ENCODE peak calls at places on chromosomes 2 and 18, in nine cellular contexts. V, W, U, T, X, P, S, D and H are unnamed samples.

GRCh38 chr18:42414756-42415454 is 459.9 kb downstream of the PIK3C3 start:
- DNase-seq in T (peak), S (no peak), D (no peak), P (no peak), U (no peak), X (peak), V (no peak), W (no peak), H (no peak)

GRCh38 chr2:118940486-118941120 is 1.4 kb upstream of the MARCO start:
- DNase-seq in D (peak), V (no peak), S (no peak), X (peak), W (no peak), P (no peak), T (no peak), U (no peak), H (no peak)

GRCh38 chr2:157620956-157621355 is 7.7 kb downstream of the ACVR1C start:
- DNase-seq in W (no peak), D (no peak), T (no peak), V (no peak), X (no peak), U (no peak), P (no peak), S (no peak), H (no peak)

GRCh38 chr18:34821669-34822210 is 111.6 kb downstream of the DTNA start:
- DNase-seq in X (no peak), P (no peak), S (no peak), D (no peak), U (peak), W (no peak), V (no peak), T (no peak), H (no peak)

GRCh38 chr18:23357992-23358594 is 95.0 kb upstream of the RIOK3 start:
- DNase-seq in D (peak), S (no peak), P (no peak), U (no peak), W (peak), X (peak), V (no peak), T (no peak), H (no peak)

GRCh38 chr2:127049927-127050802 is 56.8 kb downstream of the BIN1 start:
- DNase-seq in D (peak), X (no peak), U (peak), P (peak), W (peak), S (peak), T (no peak), V (no peak), H (no peak)

GRCh38 chr2:86038291-86039081 is 67.2 kb downstream of the POLR1A start:
- DNase-seq in V (no peak), W (peak), X (peak), D (no peak), P (no peak), T (no peak), U (peak), S (peak), H (no peak)

GRCh38 chr2:216482640-216483039 is 16.0 kb upstream of the RPL37A start:
- DNase-seq in U (no peak), V (no peak), S (no peak), P (no peak), X (no peak), T (no peak), D (no peak), W (no peak), H (no peak)

GRCh38 chr2:205739618-205740017 is 57.3 kb downstream of the NRP2 start:
- DNase-seq in T (no peak), X (no peak), U (no peak), S (no peak), W (no peak), P (no peak), D (no peak), V (no peak), H (no peak)

GRCh38 chr18:22538463-22538862 is 120.7 kb upstream of the CTAGE1 start:
- DNase-seq in T (no peak), W (no peak), S (no peak), V (no peak), P (no peak), U (no peak), X (peak), D (no peak), H (no peak)

GRCh38 chr18:3119401-3120323 is 100.1 kb downstream of the MYOM1 start:
- DNase-seq in V (no peak), D (no peak), S (no peak), T (no peak), U (peak), P (no peak), X (no peak), W (no peak), H (no peak)

GRCh38 chr2:38690499-38691420 is 24.8 kb downstream of the GALM start:
- DNase-seq in D (no peak), T (peak), V (no peak), S (no peak), W (peak), X (no peak), P (no peak), U (peak), H (peak)

GRCh38 chr2:232386490-232386739 is 7.9 kb downstream of the ALPP start:
- DNase-seq in U (no peak), P (no peak), X (no peak), T (no peak), V (no peak), W (no peak), D (no peak), S (no peak), H (no peak)

GRCh38 chr18:51110073-51110797 is 80.2 kb downstream of the SMAD4 start:
- DNase-seq in W (peak), P (peak), D (peak), T (peak), X (peak), U (peak), S (peak), V (no peak), H (no peak)

GRCh38 chr2:108593547-108594098 is 59.4 kb downstream of the LIMS1 start:
- DNase-seq in P (no peak), D (no peak), V (no peak), S (no peak), X (no peak), T (no peak), W (peak), U (peak), H (peak)

GRCh38 chr18:50870138-50870845 is 8.6 kb upstream of the ME2 start:
- DNase-seq in D (no peak), S (no peak), U (no peak), T (peak), W (peak), X (no peak), V (no peak), P (no peak), H (no peak)

GRCh38 chr2:170923799-170924198 is 5.3 kb upstream of the GORASP2 start:
- DNase-seq in V (no peak), D (no peak), X (no peak), W (no peak), P (no peak), S (no peak), U (peak), T (no peak), H (no peak)

GRCh38 chr2:9793156-9793917 is 49.9 kb upstream of the TAF1B start:
- DNase-seq in P (no peak), V (no peak), T (no peak), W (no peak), D (no peak), S (no peak), X (no peak), U (no peak), H (no peak)

GRCh38 chr2:158321264-158321663 is 135.3 kb downstream of the CCDC148 start:
- DNase-seq in U (peak), D (no peak), V (no peak), T (peak), W (peak), X (no peak), S (no peak), P (no peak), H (no peak)

GRCh38 chr2:230447455-230448451 is 31.8 kb downstream of the SP100 start:
- DNase-seq in T (no peak), P (no peak), S (no peak), X (no peak), W (peak), V (no peak), U (no peak), D (no peak), H (no peak)

GRCh38 chr2:65199891-65200290 is 27.7 kb upstream of the ACTR2 start:
- DNase-seq in T (no peak), P (no peak), W (no peak), D (no peak), V (no peak), U (no peak), S (no peak), X (no peak), H (no peak)

GRCh38 chr18:6248017-6248416 is 166.7 kb downstream of the L3MBTL4 start:
- DNase-seq in S (no peak), P (no peak), T (no peak), W (no peak), V (no peak), D (no peak), X (no peak), U (no peak), H (no peak)

GRCh38 chr2:62675062-62675461 is 30.5 kb upstream of the EHBP1 start:
- DNase-seq in X (no peak), S (no peak), W (no peak), T (no peak), U (peak), P (no peak), D (no peak), V (no peak), H (no peak)

GRCh38 chr18:73615506-73615905 is 532.1 kb downstream of the FBXO15 start:
- DNase-seq in T (no peak), S (no peak), V (no peak), W (no peak), X (no peak), D (no peak), P (no peak), U (no peak), H (no peak)

GRCh38 chr2:217551229-217551909 is 451.4 kb downstream of the TNS1 start:
- DNase-seq in W (no peak), D (no peak), U (peak), S (no peak), X (no peak), T (no peak), V (no peak), P (no peak), H (no peak)

GRCh38 chr18:5237723-5238370 is 40.8 kb upstream of the AKAIN1 start:
- DNase-seq in D (peak), S (peak), X (peak), P (peak), W (peak), V (peak), U (peak), T (peak), H (peak)

GRCh38 chr2:10030311-10030736 is 13.0 kb upstream of the KLF11 start:
- DNase-seq in W (no peak), S (no peak), V (peak), U (peak), D (no peak), X (no peak), T (no peak), P (no peak), H (no peak)

GRCh38 chr18:72869786-72870185 is 2.0 kb upstream of the NETO1 start:
- DNase-seq in T (no peak), S (no peak), D (no peak), U (no peak), W (no peak), V (no peak), X (no peak), P (no peak), H (no peak)

GRCh38 chr2:8162602-8163001 is 519.3 kb upstream of the ID2 start:
- DNase-seq in P (no peak), D (no peak), V (no peak), T (no peak), X (no peak), U (no peak), S (no peak), W (no peak), H (no peak)

GRCh38 chr2:105510761-105511669 is 112.2 kb upstream of the FHL2 start:
- DNase-seq in P (no peak), W (peak), X (no peak), T (no peak), V (no peak), D (no peak), U (no peak), S (no peak), H (no peak)

GRCh38 chr2:26068602-26069298 is 34.9 kb downstream of the RAB10 start:
- DNase-seq in U (peak), D (no peak), X (no peak), W (peak), S (no peak), T (no peak), V (no peak), P (no peak), H (peak)

GRCh38 chr2:54520687-54521086 is 64.6 kb downstream of the SPTBN1 start:
- DNase-seq in T (no peak), P (no peak), V (no peak), S (no peak), X (no peak), U (no peak), W (no peak), D (no peak), H (no peak)

GRCh38 chr2:101223814-101224231 is 28.9 kb upstream of the CNOT11 start:
- DNase-seq in V (no peak), U (peak), W (no peak), S (no peak), X (no peak), P (no peak), D (no peak), T (no peak), H (no peak)

GRCh38 chr2:28419003-28419704 is 26.5 kb downstream of the FOSL2 start:
- DNase-seq in S (no peak), V (no peak), U (peak), P (no peak), W (no peak), X (no peak), T (no peak), D (no peak), H (no peak)

GRCh38 chr18:55511277-55511676 is 76.7 kb downstream of the TCF4 start:
- DNase-seq in V (no peak), P (no peak), D (no peak), X (no peak), W (no peak), U (peak), S (no peak), T (no peak), H (no peak)

GRCh38 chr18:58496937-58497336 is 132.0 kb downstream of the ALPK2 start:
- DNase-seq in X (no peak), D (no peak), U (peak), V (peak), S (no peak), T (no peak), P (no peak), W (no peak), H (no peak)

GRCh38 chr18:74951165-74951760 is 257.7 kb downstream of the PTGR3 start:
- DNase-seq in U (no peak), W (peak), D (no peak), V (no peak), T (peak), X (peak), P (no peak), S (no peak), H (peak)

GRCh38 chr18:61159246-61159645 is 174.0 kb upstream of the CDH20 start:
- DNase-seq in P (no peak), T (no peak), S (no peak), V (no peak), W (no peak), X (no peak), U (no peak), D (no peak), H (no peak)

GRCh38 chr2:80326214-80326613 is 21.7 kb upstream of the LRRTM1 start:
- DNase-seq in T (no peak), P (no peak), V (no peak), W (no peak), X (no peak), S (no peak), U (peak), D (no peak), H (no peak)

GRCh38 chr2:144137705-144138428 is 382.1 kb downstream of the ZEB2 start:
- DNase-seq in T (no peak), U (no peak), V (no peak), P (no peak), S (no peak), D (no peak), X (no peak), W (no peak), H (no peak)